ENCODE peak calls at places on chromosomes 11 and 22, in five cellular contexts. P, F, X, G and K are unnamed samples.

GRCh38 chr11:115872418-115872817 is 368.2 kb upstream of the CADM1 start:
- DNase-seq in P (no peak), F (no peak), G (no peak), X (no peak), K (no peak)

GRCh38 chr11:92166335-92166734 is 58.3 kb upstream of the FAT3 start:
- DNase-seq in P (no peak), X (no peak), G (no peak), F (no peak), K (no peak)

GRCh38 chr11:122202951-122203456 is 87.0 kb upstream of the BLID start:
- DNase-seq in G (peak), X (peak), P (peak), F (peak), K (peak)

GRCh38 chr11:69509381-69509780 is 27.9 kb downstream of the LINC01488 start:
- DNase-seq in X (no peak), P (peak), F (no peak), G (no peak), K (no peak)

GRCh38 chr11:45560153-45560934 is 105.1 kb downstream of the CHST1 start:
- DNase-seq in X (no peak), F (no peak), P (no peak), G (no peak), K (no peak)

GRCh38 chr11:105609832-105610781 is at the start of gene GRIA4:
- DNase-seq in F (peak), G (peak), P (peak), X (peak), K (peak)

GRCh38 chr11:117183724-117184349 is 5.3 kb downstream of the SIDT2 start:
- DNase-seq in G (no peak), F (peak), X (no peak), P (peak), K (no peak)

GRCh38 chr11:36091256-36091811 is 147.5 kb downstream of the LDLRAD3 start:
- DNase-seq in P (no peak), X (no peak), G (peak), F (no peak), K (no peak)

GRCh38 chr22:33969052-33969451 is 48.8 kb upstream of the LARGE1 start:
- DNase-seq in P (no peak), X (no peak), F (no peak), G (no peak), K (no peak)

GRCh38 chr11:131246589-131247164 is 123.7 kb upstream of the NTM start:
- DNase-seq in F (no peak), G (no peak), P (peak), X (peak), K (no peak)

GRCh38 chr11:96760306-96760705 is 370.5 kb downstream of the JRKL start:
- DNase-seq in P (no peak), G (no peak), F (no peak), X (no peak), K (no peak)

GRCh38 chr11:19432370-19433163 is 191.8 kb upstream of the E2F8 start:
- DNase-seq in P (no peak), F (no peak), G (peak), X (no peak), K (no peak)

GRCh38 chr11:74519719-74520118 is 26.2 kb upstream of the LIPT2 start:
- DNase-seq in F (no peak), P (no peak), X (no peak), G (no peak), K (no peak)

GRCh38 chr22:18997925-18998315 is 61.8 kb upstream of the PRODH start:
- DNase-seq in F (no peak), X (no peak), P (no peak), G (no peak), K (no peak)

GRCh38 chr11:83088965-83089364 is 17.3 kb upstream of the RAB30 start:
- DNase-seq in X (no peak), G (no peak), F (no peak), P (no peak), K (no peak)

GRCh38 chr11:92455221-92455790 is 230.7 kb downstream of the FAT3 start:
- DNase-seq in P (no peak), F (no peak), G (no peak), X (no peak), K (no peak)

GRCh38 chr11:65487467-65488272 is 11.2 kb upstream of the MALAT1 start:
- DNase-seq in F (peak), G (peak), P (peak), X (peak), K (peak)

GRCh38 chr22:40414306-40414705 is 43.9 kb downstream of the SGSM3 start:
- DNase-seq in P (no peak), X (no peak), F (no peak), G (no peak), K (no peak)

GRCh38 chr22:46549971-46550641 is 12.7 kb upstream of the CELSR1 start:
- DNase-seq in G (no peak), F (no peak), X (no peak), P (peak), K (no peak)

GRCh38 chr11:35619754-35620640 is 1.7 kb downstream of the FJX1 start:
- DNase-seq in P (peak), G (peak), F (no peak), X (peak), K (no peak)

GRCh38 chr11:73625690-73626318 is 20.6 kb upstream of the PLEKHB1 start:
- DNase-seq in F (peak), P (peak), X (peak), G (peak), K (peak)

GRCh38 chr11:8207080-8208000 is 38.5 kb upstream of the RIC3 start:
- DNase-seq in P (no peak), G (no peak), X (peak), F (no peak), K (no peak)

GRCh38 chr11:76234704-76235232 is 28.5 kb upstream of the WNT11 start:
- DNase-seq in F (no peak), X (no peak), P (peak), G (no peak), K (no peak)

GRCh38 chr22:36156515-36157419 is 3.8 kb downstream of the APOL3 start:
- DNase-seq in X (peak), F (no peak), G (peak), P (peak), K (no peak)

GRCh38 chr22:41359376-41359775 is 22.4 kb upstream of the TEF start:
- DNase-seq in P (no peak), F (no peak), G (no peak), X (no peak), K (no peak)

GRCh38 chr22:49620666-49621065 is 207.0 kb downstream of the BRD1 start:
- DNase-seq in X (no peak), G (no peak), F (no peak), P (peak), K (no peak)

GRCh38 chr22:46044718-46045458 is 67.9 kb upstream of the WNT7B start:
- DNase-seq in X (no peak), G (no peak), F (no peak), P (peak), K (no peak)

GRCh38 chr11:43942651-43943356 is 367 bp downstream of the C11orf96 start:
- DNase-seq in G (peak), P (peak), X (peak), F (no peak), K (no peak)

GRCh38 chr11:26278354-26278753 is 53.6 kb upstream of the ANO3 start:
- DNase-seq in P (no peak), F (no peak), X (no peak), G (no peak), K (no peak)
- TF ChIP-seq CTCF in P (no peak), F (no peak), X (no peak), G (peak), K (no peak)

DNA sequence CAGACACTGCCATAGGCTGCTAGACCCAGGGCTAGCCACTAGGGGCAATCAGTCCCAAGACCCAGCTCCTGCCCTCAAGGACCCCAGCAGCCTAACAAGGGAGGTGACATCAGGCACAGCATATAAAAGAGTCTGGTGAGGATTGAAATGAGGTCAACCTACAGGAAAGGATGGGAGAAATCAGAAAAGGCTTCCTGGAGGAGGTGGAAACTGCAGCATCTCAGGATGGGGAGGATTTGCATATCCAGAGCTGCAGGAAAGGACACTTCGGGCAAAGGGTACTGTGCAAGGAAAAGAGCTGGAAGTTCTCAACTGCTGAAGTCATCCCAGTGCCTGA is 2.9 kb upstream of the ARFGAP2 start:
- DNase-seq in F (no peak), P (no peak), G (peak), X (peak), K (no peak)
- TF ChIP-seq CTCF in F (peak), P (peak), G (peak), X (peak), K (no peak)

GRCh38 chr11:119791701-119792151 is 62.7 kb upstream of the NECTIN1 start:
- DNase-seq in X (no peak), G (peak), P (no peak), F (no peak), K (no peak)
- TF ChIP-seq CTCF in X (no peak), G (no peak), P (no peak), F (no peak), K (no peak)

GRCh38 chr22:29092243-29092642 is 19.4 kb downstream of the KREMEN1 start:
- DNase-seq in F (no peak), P (no peak), X (no peak), G (no peak), K (no peak)

GRCh38 chr22:29093980-29094379 is 21.1 kb downstream of the KREMEN1 start:
- DNase-seq in P (no peak), F (no peak), G (no peak), X (no peak), K (no peak)

GRCh38 chr22:29095459-29095858 is 22.6 kb downstream of the KREMEN1 start:
- DNase-seq in X (no peak), G (no peak), P (no peak), F (no peak), K (no peak)

GRCh38 chr22:29093030-29093429 is 20.2 kb downstream of the KREMEN1 start:
- DNase-seq in P (no peak), F (no peak), G (no peak), X (no peak), K (no peak)

DNA sequence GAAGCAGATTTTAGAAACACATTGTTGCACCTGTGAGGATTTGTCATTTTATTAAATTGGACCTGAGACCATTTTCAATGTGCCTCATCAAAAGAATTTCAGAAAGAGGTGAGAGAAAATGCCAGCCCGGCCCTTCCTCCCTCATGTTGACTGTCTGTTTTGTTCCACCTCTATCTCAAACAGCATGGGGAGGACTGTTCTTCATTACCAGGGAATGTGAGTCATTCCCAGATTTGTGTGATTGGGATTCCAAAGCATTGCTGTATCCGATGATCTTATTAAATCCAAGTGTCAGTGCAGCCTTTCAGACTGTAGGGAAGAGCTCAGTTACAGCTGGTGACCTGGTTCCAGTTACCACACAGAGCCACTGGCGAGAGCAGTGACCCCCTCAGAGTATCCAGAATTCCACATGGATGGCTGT is 20.7 kb downstream of the KREMEN1 start:
- DNase-seq in F (no peak), X (no peak), P (no peak), G (no peak), K (no peak)
- TF ChIP-seq CTCF in F (no peak), X (no peak), P (no peak), G (no peak), K (no peak)